ENCODE peak calls at places on chromosome 2, in five cellular contexts. O is stomach, A is transverse colon, B is suprapubic skin, G is SK-N-SH. M is an unnamed sample.

GRCh38 chr2:111119004-111119846 is 1.5 kb upstream of the BCL2L11 start:
- DNase-seq in A (peak), G (no peak), O (no peak), B (peak), M (no peak)

GRCh38 chr2:85436836-85437487 is 18.4 kb downstream of the SH2D6 start:
- DNase-seq in B (no peak), G (no peak), O (no peak), A (no peak), M (no peak)

GRCh38 chr2:216235462-216235861 is 126.3 kb downstream of the XRCC5 start:
- DNase-seq in B (no peak), G (no peak), A (no peak), O (no peak), M (peak)

GRCh38 chr2:213034578-213034977 is 116.8 kb downstream of the IKZF2 start:
- DNase-seq in O (no peak), G (no peak), A (no peak), B (no peak), M (no peak)

GRCh38 chr2:181354626-181355025 is 102.6 kb upstream of the ITGA4 start:
- DNase-seq in A (no peak), O (no peak), G (no peak), B (no peak), M (no peak)

GRCh38 chr2:197369228-197369945 is 58.8 kb upstream of the ANKRD44 start:
- DNase-seq in B (no peak), G (no peak), O (no peak), A (no peak), M (no peak)

GRCh38 chr2:88190808-88191721 is 20.9 kb downstream of the THNSL2 start:
- DNase-seq in G (peak), B (no peak), A (peak), O (no peak), M (no peak)

GRCh38 chr2:70703900-70704549 is 64.0 kb downstream of the ADD2 start:
- DNase-seq in B (peak), G (peak), A (no peak), O (peak), M (peak)

GRCh38 chr2:105062158-105062557 is 24.3 kb downstream of the MRPS9 start:
- DNase-seq in O (no peak), G (no peak), A (no peak), B (no peak), M (no peak)
- H3K4me3 ChIP-seq in O (no peak), G (no peak), A (no peak), B (no peak), M (no peak)

GRCh38 chr2:223957092-223957851 is at the start of gene MRPL44:
- DNase-seq in B (peak), O (peak), A (peak), G (peak), M (peak)
- TF ChIP-seq EP300 in B (no peak), O (no peak), A (no peak), G (peak), M (no peak)

DNA sequence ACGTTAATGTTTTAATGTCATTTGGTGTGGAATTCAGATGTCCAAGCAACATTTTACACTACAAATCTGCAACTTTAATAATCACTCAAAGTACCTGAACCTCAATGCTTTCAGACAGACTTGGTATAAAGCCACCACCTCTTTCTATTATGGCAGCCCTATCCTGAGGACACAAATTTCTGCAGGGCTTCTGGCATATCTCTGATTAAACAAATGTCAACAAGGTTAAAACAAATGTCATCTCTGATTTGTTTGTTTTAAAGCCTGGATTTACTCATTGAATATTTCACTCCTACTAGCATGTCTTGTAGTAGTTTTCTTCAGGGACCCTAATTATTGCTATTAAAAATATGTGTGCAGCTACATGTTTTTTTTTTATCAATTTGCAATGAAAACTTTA is 29.9 kb downstream of the IL37 start:
- DNase-seq in O (no peak), A (no peak), B (no peak), G (no peak), M (no peak)
- TF ChIP-seq POLR2AphosphoS5 in O (no peak), A (peak), B (no peak), G (no peak), M (no peak)

DNA sequence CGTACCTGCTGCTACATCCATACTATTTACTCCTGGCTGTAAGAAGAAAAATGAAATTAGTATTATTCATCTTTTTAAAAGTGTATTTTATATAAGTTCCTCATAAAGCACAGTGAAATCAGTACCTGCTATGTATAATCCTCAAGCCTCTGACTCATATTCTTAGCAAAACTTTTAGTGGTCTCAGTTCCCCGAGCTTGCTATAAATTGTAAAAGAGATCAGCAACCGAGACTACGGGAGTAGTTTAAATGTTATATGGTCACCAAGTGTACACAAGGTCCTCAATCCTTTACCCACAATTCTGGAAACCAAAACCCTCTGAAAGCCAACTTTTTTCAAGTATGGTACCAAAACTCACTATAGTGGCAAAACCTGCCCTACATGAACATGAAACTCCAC is 24.2 kb downstream of the PRPF40A start:
- DNase-seq in B (no peak), G (no peak), O (no peak), A (no peak), M (no peak)
- H3K4me3 ChIP-seq in B (no peak), G (no peak), O (no peak), A (no peak), M (no peak)

GRCh38 chr2:3377612-3378432 is at the start of gene EIPR1:
- DNase-seq in G (peak), B (peak), A (peak), O (peak), M (peak)
- TF ChIP-seq EP300 in G (no peak), B (no peak), A (no peak), O (no peak), M (no peak)

GRCh38 chr2:240556553-240557100 is 1.2 kb downstream of the ANKMY1 start:
- DNase-seq in B (no peak), O (peak), G (peak), A (peak), M (no peak)
- TF ChIP-seq POLR2AphosphoS5 in B (no peak), O (no peak), G (no peak), A (no peak), M (no peak)

DNA sequence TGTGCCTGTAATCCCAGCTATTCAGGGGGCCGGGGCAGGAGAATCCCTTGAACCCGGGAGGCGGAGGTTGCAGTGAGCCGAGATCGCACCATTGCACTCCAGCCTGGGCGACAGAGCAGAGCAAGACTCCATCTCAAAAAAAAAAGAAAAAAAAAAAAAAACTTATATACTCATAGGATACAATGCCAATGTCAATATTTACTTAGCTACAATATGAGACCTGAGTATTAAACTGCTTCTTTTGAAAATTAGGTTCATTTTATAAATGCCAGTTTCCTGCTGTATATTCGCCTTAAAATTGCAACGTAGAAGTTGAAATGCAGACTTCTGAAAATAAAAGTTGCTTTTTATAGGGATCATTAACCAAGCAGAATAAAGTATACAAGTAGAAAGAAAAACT is 2.3 kb downstream of the SLC35F5 start:
- DNase-seq in A (no peak), G (no peak), O (no peak), B (no peak), M (no peak)
- H3K4me3 ChIP-seq in A (no peak), G (no peak), O (peak), B (no peak), M (no peak)

GRCh38 chr2:65880451-65880850 is 448.1 kb upstream of the SPRED2 start:
- DNase-seq in O (no peak), G (no peak), A (no peak), B (no peak), M (no peak)

DNA sequence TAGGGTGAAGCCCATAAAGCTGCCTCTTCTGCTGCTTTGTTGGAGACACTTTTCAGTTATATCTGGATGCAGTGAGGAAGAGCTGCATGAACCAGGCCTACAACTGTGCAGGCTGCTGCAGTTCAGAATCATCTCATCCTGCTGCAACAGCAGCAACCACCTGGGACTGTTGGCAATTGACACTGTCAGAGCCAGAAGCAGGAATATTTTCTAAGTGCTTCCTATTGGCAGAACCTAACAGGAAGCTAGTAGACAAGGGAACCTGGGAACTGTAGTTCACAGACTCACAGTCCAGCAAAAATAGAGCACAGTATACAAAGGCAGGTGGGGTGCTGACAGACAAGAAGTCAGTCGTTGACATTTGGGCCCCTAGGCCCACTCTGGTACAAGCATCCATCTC is 452.9 kb upstream of the SPRED2 start:
- DNase-seq in B (no peak), A (no peak), O (no peak), G (no peak), M (no peak)
- TF ChIP-seq EP300 in B (no peak), A (no peak), O (no peak), G (no peak), M (no peak)